ENCODE peak calls at places on chromosome 7, in ten cellular contexts. D is ELF-1; T is activated CD8-positive, alpha-beta memory T cell treated with anti-CD3 and anti-CD28 coated beads, Interleukin-2, amount 50 U/mL, for 4 hours; K is NCI-H2029; S is foreskin fibroblast; E is endodermal cell; A is kidney; V is H7; F is prostate gland; Q is renal cortical epithelial cell. R is an unnamed sample.

GRCh38 chr7:75928600-75928939 is 13.6 kb downstream of the POR start:
- DNase-seq in D (no peak), T (no peak), K (no peak), S (no peak), E (no peak), A (no peak), V (no peak), F (no peak), Q (no peak), R (no peak)

GRCh38 chr7:1005303-1005702 is 22.3 kb downstream of the CYP2W1 start:
- DNase-seq in D (no peak), T (no peak), K (no peak), S (no peak), E (no peak), A (no peak), V (no peak), F (no peak), Q (no peak), R (no peak)

GRCh38 chr7:138223402-138223872 is 147.2 kb downstream of the AKR1D1 start:
- DNase-seq in D (no peak), T (no peak), K (no peak), S (no peak), E (no peak), A (no peak), V (no peak), F (no peak), Q (no peak), R (no peak)

GRCh38 chr7:8436965-8437364 is 3.6 kb downstream of the NXPH1 start:
- DNase-seq in D (peak), T (peak), K (peak), S (no peak), E (peak), A (no peak), V (peak), F (no peak), Q (no peak), R (no peak)

GRCh38 chr7:26083113-26083512 is 68.9 kb upstream of the NFE2L3 start:
- DNase-seq in D (peak), T (no peak), K (no peak), S (peak), E (no peak), A (no peak), V (no peak), F (no peak), Q (peak), R (no peak)

GRCh38 chr7:69598487-69599148 is 343 bp downstream of the AUTS2 start:
- DNase-seq in D (peak), T (no peak), K (no peak), S (no peak), E (no peak), A (peak), V (peak), F (peak), Q (no peak), R (no peak)

GRCh38 chr7:143965280-143965679 is 10.6 kb downstream of the OR2F1 start:
- DNase-seq in D (no peak), T (no peak), K (no peak), S (no peak), E (no peak), A (no peak), V (no peak), F (no peak), Q (no peak), R (no peak)

GRCh38 chr7:29328811-29329210 is 134.2 kb downstream of the CHN2 start:
- DNase-seq in D (no peak), T (no peak), K (no peak), S (peak), E (no peak), A (no peak), V (no peak), F (no peak), Q (no peak), R (no peak)

GRCh38 chr7:41096921-41097320 is 606.0 kb downstream of the INHBA start:
- DNase-seq in D (no peak), T (no peak), K (no peak), S (no peak), E (no peak), A (no peak), V (no peak), F (no peak), Q (no peak), R (no peak)

GRCh38 chr7:1193593-1194424 is 33.8 kb upstream of the ZFAND2A start:
- DNase-seq in D (peak), T (peak), K (no peak), S (peak), E (peak), A (no peak), V (peak), F (peak), Q (peak), R (peak)

GRCh38 chr7:77657427-77658331 is 38.6 kb upstream of the RSBN1L start:
- DNase-seq in D (no peak), T (no peak), K (peak), S (no peak), E (no peak), A (no peak), V (peak), F (peak), Q (peak), R (no peak)

GRCh38 chr7:127582361-127582760 is 3.0 kb downstream of the GCC1 start:
- DNase-seq in D (no peak), T (no peak), K (no peak), S (no peak), E (no peak), A (peak), V (no peak), F (no peak), Q (no peak), R (peak)